ENCODE peak calls at places on chromosomes 7 and 10, in five cellular contexts. U is right lobe of liver; W is activated naive CD8-positive, alpha-beta T cell treated with anti-CD3 and anti-CD28 coated beads for 36 hours; Z is stimulated activated CD4-positive, alpha-beta T cell treated with anti-CD3 and anti-CD28 coated beads, Interleukin-12 subunit alpha, Interleukin-12 subunit beta, amount 100 ng/mL, for 4 hours; K is T-helper 2 cell. E is an unnamed sample.

GRCh38 chr10:49601857-49602256 is 8.3 kb upstream of the SLC18A3 start:
- DNase-seq in U (peak), W (no peak), Z (no peak), K (no peak), E (no peak)

GRCh38 chr7:101017099-101017777 is 2.6 kb upstream of the MUC17 start:
- DNase-seq in U (no peak), W (peak), Z (peak), K (peak), E (peak)

GRCh38 chr7:11540271-11540761 is 291.7 kb downstream of the THSD7A start:
- DNase-seq in U (no peak), W (no peak), Z (no peak), K (no peak), E (peak)

GRCh38 chr7:95886501-95887090 is 114.2 kb downstream of the DYNC1I1 start:
- DNase-seq in U (no peak), W (no peak), Z (no peak), K (no peak), E (no peak)

GRCh38 chr7:36653011-36653670 is 71.2 kb downstream of the AOAH start:
- DNase-seq in U (no peak), W (no peak), Z (no peak), K (no peak), E (no peak)

GRCh38 chr7:16347461-16348192 is 73.7 kb downstream of the CRPPA start:
- DNase-seq in U (no peak), W (no peak), Z (no peak), K (no peak), E (no peak)

GRCh38 chr7:92179393-92179924 is 517 bp upstream of the LRRD1 start:
- DNase-seq in U (no peak), W (no peak), Z (no peak), K (no peak), E (no peak)

GRCh38 chr7:138208010-138208634 is 131.9 kb downstream of the AKR1D1 start:
- DNase-seq in U (no peak), W (no peak), Z (no peak), K (no peak), E (no peak)

GRCh38 chr7:90758933-90759562 is 162.9 kb downstream of the CDK14 start:
- DNase-seq in U (no peak), W (no peak), Z (no peak), K (no peak), E (no peak)

GRCh38 chr10:103668351-103669242 is 175.1 kb downstream of the NEURL1 start:
- DNase-seq in U (no peak), W (no peak), Z (no peak), K (no peak), E (no peak)

GRCh38 chr10:13792011-13792410 is 205.2 kb downstream of the PRPF18 start:
- DNase-seq in U (peak), W (no peak), Z (no peak), K (no peak), E (no peak)

GRCh38 chr7:157521752-157522151 is 184.9 kb downstream of the DNAJB6 start:
- DNase-seq in U (no peak), W (no peak), Z (no peak), K (no peak), E (no peak)

GRCh38 chr7:98215561-98216495 is 4.6 kb downstream of the BHLHA15 start:
- DNase-seq in U (no peak), W (no peak), Z (no peak), K (no peak), E (no peak)

GRCh38 chr10:121165276-121165675 is 314.1 kb downstream of the WDR11 start:
- DNase-seq in U (no peak), W (no peak), Z (no peak), K (no peak), E (no peak)

GRCh38 chr7:71480814-71481213 is 348.9 kb downstream of the GALNT17 start:
- DNase-seq in U (no peak), W (no peak), Z (no peak), K (no peak), E (peak)

GRCh38 chr10:86651021-86651471 is 3.3 kb upstream of the OPN4 start:
- DNase-seq in U (peak), W (no peak), Z (no peak), K (no peak), E (no peak)

GRCh38 chr10:84493951-84494848 is 165.8 kb downstream of the CCSER2 start:
- DNase-seq in U (no peak), W (no peak), Z (no peak), K (no peak), E (no peak)

GRCh38 chr10:98620503-98620902 is 173.8 kb upstream of the HPS1 start:
- DNase-seq in U (no peak), W (no peak), Z (no peak), K (no peak), E (no peak)

GRCh38 chr10:123945506-123945905 is 53.9 kb upstream of the CPXM2 start:
- DNase-seq in U (no peak), W (no peak), Z (no peak), K (no peak), E (peak)

GRCh38 chr10:46028584-46029570 is 1.5 kb downstream of the NCOA4 start:
- DNase-seq in U (peak), W (no peak), Z (no peak), K (peak), E (peak)

GRCh38 chr7:95543312-95543711 is 53.0 kb downstream of the PDK4 start:
- DNase-seq in U (no peak), W (no peak), Z (no peak), K (no peak), E (no peak)

GRCh38 chr10:132697568-132698200 is 88.3 kb downstream of the NKX6-2 start:
- DNase-seq in U (peak), W (no peak), Z (no peak), K (no peak), E (no peak)

GRCh38 chr7:80923211-80923612 is 4.4 kb upstream of the SEMA3C start:
- DNase-seq in U (no peak), W (no peak), Z (no peak), K (no peak), E (no peak)

GRCh38 chr7:71442492-71443196 is 310.7 kb downstream of the GALNT17 start:
- DNase-seq in U (no peak), W (peak), Z (no peak), K (no peak), E (peak)

GRCh38 chr7:105298439-105298894 is 90.3 kb downstream of the SRPK2 start:
- DNase-seq in U (no peak), W (no peak), Z (no peak), K (no peak), E (peak)

GRCh38 chr10:72830625-72831024 is 62.9 kb upstream of the OIT3 start:
- DNase-seq in U (no peak), W (no peak), Z (no peak), K (no peak), E (no peak)

GRCh38 chr7:1055084-1055450 is 10.7 kb downstream of the GPR146 start:
- DNase-seq in U (no peak), W (peak), Z (peak), K (no peak), E (peak)

GRCh38 chr10:13822475-13822874 is 235.7 kb downstream of the PRPF18 start:
- DNase-seq in U (no peak), W (no peak), Z (no peak), K (no peak), E (no peak)

GRCh38 chr7:28596245-28596935 is 184.1 kb downstream of the CREB5 start:
- DNase-seq in U (no peak), W (no peak), Z (no peak), K (no peak), E (no peak)

GRCh38 chr7:39720586-39720985 is 97.2 kb downstream of the RALA start:
- DNase-seq in U (no peak), W (no peak), Z (no peak), K (no peak), E (no peak)

GRCh38 chr10:95475003-95475383 is 86.2 kb downstream of the SORBS1 start:
- DNase-seq in U (no peak), W (no peak), Z (no peak), K (no peak), E (no peak)

GRCh38 chr7:50792342-50793114 is 9.8 kb upstream of the GRB10 start:
- DNase-seq in U (peak), W (peak), Z (no peak), K (no peak), E (no peak)

GRCh38 chr7:139118234-139118802 is 8.8 kb upstream of the ZC3HAV1 start:
- DNase-seq in U (no peak), W (no peak), Z (no peak), K (no peak), E (no peak)

GRCh38 chr10:104330168-104331117 is 7.8 kb downstream of the ITPRIP start:
- DNase-seq in U (no peak), W (no peak), Z (no peak), K (no peak), E (no peak)

GRCh38 chr10:14975672-14976273 is 16.6 kb downstream of the MEIG1 start:
- DNase-seq in U (no peak), W (no peak), Z (no peak), K (no peak), E (no peak)

GRCh38 chr7:27156901-27157716 is 634 bp upstream of the HOXA7 start:
- DNase-seq in U (peak), W (no peak), Z (no peak), K (no peak), E (no peak)

GRCh38 chr10:821322-821721 is 110.2 kb downstream of the LARP4B start:
- DNase-seq in U (no peak), W (no peak), Z (no peak), K (no peak), E (no peak)

GRCh38 chr7:8637322-8637721 is 203.9 kb downstream of the NXPH1 start:
- DNase-seq in U (no peak), W (no peak), Z (no peak), K (no peak), E (no peak)